ENCODE peak calls at places on chromosomes 6 and 20, in five cellular contexts. E is GM23338; Q is stimulated activated CD4-positive, alpha-beta T cell treated with anti-CD3 and anti-CD28 coated beads, Interleukin-15, amount 100 ng/mL, for 1 hour; C is GM20000; F is esophagus muscularis mucosa. L is an unnamed sample.

GRCh38 chr6:13754644-13755043 is 43.0 kb upstream of the RANBP9 start:
- DNase-seq in E (no peak), Q (no peak), C (no peak), F (no peak), L (no peak)

GRCh38 chr6:25831532-25832306 is at the start of gene SLC17A1:
- DNase-seq in E (no peak), Q (no peak), C (no peak), F (no peak), L (no peak)

GRCh38 chr6:48101277-48101676 is 9.7 kb downstream of the PTCHD4 start:
- DNase-seq in E (no peak), Q (no peak), C (peak; percentile 8), F (no peak), L (peak; percentile 22)

GRCh38 chr20:58453391-58453790 is 61.8 kb downstream of the APCDD1L start:
- DNase-seq in E (no peak), Q (no peak), C (no peak), F (no peak), L (no peak)

GRCh38 chr6:13762648-13763441 is 51.2 kb upstream of the RANBP9 start:
- DNase-seq in E (no peak), Q (no peak), C (no peak), F (no peak), L (peak; percentile 90)

GRCh38 chr6:20837189-20837588 is 302.9 kb downstream of the CDKAL1 start:
- DNase-seq in E (no peak), Q (no peak), C (no peak), F (no peak), L (no peak)

GRCh38 chr20:1802385-1803215 is 92.6 kb upstream of the SIRPA start:
- DNase-seq in E (peak; percentile 86), Q (no peak), C (peak; percentile 81), F (no peak), L (peak; percentile 92)

GRCh38 chr20:47038581-47039560 is 144.2 kb downstream of the EYA2 start:
- DNase-seq in E (no peak), Q (no peak), C (no peak), F (no peak), L (no peak)

L was measured in osteoblast.